ENCODE peak calls at places on chromosomes 5 and 9, in eight cellular contexts. One of them, this sample, is unnamed.

GRCh38 chr9:127967151-127967809 is 13.5 kb downstream of the EEIG1 start:
- DNase-seq in activated CD4-positive, alpha-beta T cell treated with anti-CD3 and anti-CD28 coated beads for 4 hours: no peak
- DNase-seq in SW480: no peak
- DNase-seq in activated gamma-delta T cell: no peak
- DNase-seq in kidney glomerular epithelial cell: no peak
- DNase-seq in epithelial cell of esophagus: no peak
- DNase-seq in endothelial cell: no peak
- DNase-seq in WERI-Rb-1: no peak
- DNase-seq in this sample: no peak

GRCh38 chr9:82606761-82607382 is 456.1 kb downstream of the RASEF start:
- DNase-seq in activated CD4-positive, alpha-beta T cell treated with anti-CD3 and anti-CD28 coated beads for 4 hours: no peak
- DNase-seq in SW480: peak
- DNase-seq in activated gamma-delta T cell: no peak
- DNase-seq in kidney glomerular epithelial cell: peak
- DNase-seq in epithelial cell of esophagus: peak
- DNase-seq in endothelial cell: peak
- DNase-seq in WERI-Rb-1: peak
- DNase-seq in this sample: peak

GRCh38 chr5:135587849-135588248 is 9.1 kb upstream of the CXCL14 start:
- DNase-seq in activated CD4-positive, alpha-beta T cell treated with anti-CD3 and anti-CD28 coated beads for 4 hours: no peak
- DNase-seq in SW480: no peak
- DNase-seq in activated gamma-delta T cell: no peak
- DNase-seq in kidney glomerular epithelial cell: no peak
- DNase-seq in epithelial cell of esophagus: no peak
- DNase-seq in endothelial cell: no peak
- DNase-seq in WERI-Rb-1: no peak
- DNase-seq in this sample: no peak

GRCh38 chr5:135307143-135307903 is 91.7 kb downstream of the MACROH2A1 start:
- DNase-seq in activated CD4-positive, alpha-beta T cell treated with anti-CD3 and anti-CD28 coated beads for 4 hours: no peak
- DNase-seq in SW480: no peak
- DNase-seq in activated gamma-delta T cell: no peak
- DNase-seq in kidney glomerular epithelial cell: no peak
- DNase-seq in epithelial cell of esophagus: no peak
- DNase-seq in endothelial cell: no peak
- DNase-seq in WERI-Rb-1: peak
- DNase-seq in this sample: no peak

GRCh38 chr5:66440202-66440680 is 156.0 kb upstream of the MAST4 start:
- DNase-seq in activated CD4-positive, alpha-beta T cell treated with anti-CD3 and anti-CD28 coated beads for 4 hours: no peak
- DNase-seq in SW480: no peak
- DNase-seq in activated gamma-delta T cell: no peak
- DNase-seq in kidney glomerular epithelial cell: peak
- DNase-seq in epithelial cell of esophagus: peak
- DNase-seq in endothelial cell: no peak
- DNase-seq in WERI-Rb-1: no peak
- DNase-seq in this sample: no peak

GRCh38 chr5:155316310-155316709 is 302.8 kb downstream of the KIF4B start:
- DNase-seq in activated CD4-positive, alpha-beta T cell treated with anti-CD3 and anti-CD28 coated beads for 4 hours: no peak
- DNase-seq in SW480: no peak
- DNase-seq in activated gamma-delta T cell: no peak
- DNase-seq in kidney glomerular epithelial cell: no peak
- DNase-seq in epithelial cell of esophagus: no peak
- DNase-seq in endothelial cell: no peak
- DNase-seq in WERI-Rb-1: peak
- DNase-seq in this sample: no peak

GRCh38 chr9:92657296-92658094 is 12.4 kb downstream of the IPPK start:
- DNase-seq in activated CD4-positive, alpha-beta T cell treated with anti-CD3 and anti-CD28 coated beads for 4 hours: no peak
- DNase-seq in SW480: no peak
- DNase-seq in activated gamma-delta T cell: no peak
- DNase-seq in kidney glomerular epithelial cell: no peak
- DNase-seq in epithelial cell of esophagus: no peak
- DNase-seq in endothelial cell: no peak
- DNase-seq in WERI-Rb-1: peak
- DNase-seq in this sample: no peak

GRCh38 chr9:113653746-113654604 is 190.4 kb downstream of the RGS3 start:
- DNase-seq in activated CD4-positive, alpha-beta T cell treated with anti-CD3 and anti-CD28 coated beads for 4 hours: no peak
- DNase-seq in SW480: no peak
- DNase-seq in activated gamma-delta T cell: no peak
- DNase-seq in kidney glomerular epithelial cell: no peak
- DNase-seq in epithelial cell of esophagus: no peak
- DNase-seq in endothelial cell: no peak
- DNase-seq in WERI-Rb-1: no peak
- DNase-seq in this sample: no peak

GRCh38 chr9:137269231-137269772 is 8.2 kb upstream of the TOR4A start:
- DNase-seq in activated CD4-positive, alpha-beta T cell treated with anti-CD3 and anti-CD28 coated beads for 4 hours: no peak
- DNase-seq in SW480: no peak
- DNase-seq in activated gamma-delta T cell: no peak
- DNase-seq in kidney glomerular epithelial cell: no peak
- DNase-seq in epithelial cell of esophagus: peak
- DNase-seq in endothelial cell: no peak
- DNase-seq in WERI-Rb-1: no peak
- DNase-seq in this sample: no peak

GRCh38 chr5:153480401-153480800 is 10.1 kb upstream of the GRIA1 start:
- DNase-seq in activated CD4-positive, alpha-beta T cell treated with anti-CD3 and anti-CD28 coated beads for 4 hours: no peak
- DNase-seq in SW480: no peak
- DNase-seq in activated gamma-delta T cell: no peak
- DNase-seq in kidney glomerular epithelial cell: no peak
- DNase-seq in epithelial cell of esophagus: peak
- DNase-seq in endothelial cell: no peak
- DNase-seq in WERI-Rb-1: no peak
- DNase-seq in this sample: no peak

GRCh38 chr5:139251281-139251687 is 42.3 kb upstream of the MATR3 start:
- DNase-seq in activated CD4-positive, alpha-beta T cell treated with anti-CD3 and anti-CD28 coated beads for 4 hours: peak
- DNase-seq in SW480: no peak
- DNase-seq in activated gamma-delta T cell: no peak
- DNase-seq in kidney glomerular epithelial cell: no peak
- DNase-seq in epithelial cell of esophagus: no peak
- DNase-seq in endothelial cell: no peak
- DNase-seq in WERI-Rb-1: no peak
- DNase-seq in this sample: no peak

GRCh38 chr5:169336234-169336633 is 35.3 kb upstream of the SLIT3 start:
- DNase-seq in activated CD4-positive, alpha-beta T cell treated with anti-CD3 and anti-CD28 coated beads for 4 hours: no peak
- DNase-seq in SW480: no peak
- DNase-seq in activated gamma-delta T cell: no peak
- DNase-seq in kidney glomerular epithelial cell: no peak
- DNase-seq in epithelial cell of esophagus: no peak
- DNase-seq in endothelial cell: no peak
- DNase-seq in WERI-Rb-1: no peak
- DNase-seq in this sample: no peak

GRCh38 chr5:62296998-62297397 is 9.0 kb upstream of the KIF2A start:
- DNase-seq in activated CD4-positive, alpha-beta T cell treated with anti-CD3 and anti-CD28 coated beads for 4 hours: no peak
- DNase-seq in SW480: peak
- DNase-seq in activated gamma-delta T cell: no peak
- DNase-seq in kidney glomerular epithelial cell: no peak
- DNase-seq in epithelial cell of esophagus: no peak
- DNase-seq in endothelial cell: no peak
- DNase-seq in WERI-Rb-1: no peak
- DNase-seq in this sample: no peak

GRCh38 chr9:127386981-127387380 is 10.0 kb upstream of the SLC2A8 start:
- DNase-seq in activated CD4-positive, alpha-beta T cell treated with anti-CD3 and anti-CD28 coated beads for 4 hours: no peak
- DNase-seq in SW480: no peak
- DNase-seq in activated gamma-delta T cell: no peak
- DNase-seq in kidney glomerular epithelial cell: no peak
- DNase-seq in epithelial cell of esophagus: no peak
- DNase-seq in endothelial cell: no peak
- DNase-seq in WERI-Rb-1: no peak
- DNase-seq in this sample: no peak

GRCh38 chr9:98533132-98533531 is 175.6 kb downstream of the GABBR2 start:
- DNase-seq in activated CD4-positive, alpha-beta T cell treated with anti-CD3 and anti-CD28 coated beads for 4 hours: no peak
- DNase-seq in SW480: no peak
- DNase-seq in activated gamma-delta T cell: no peak
- DNase-seq in kidney glomerular epithelial cell: no peak
- DNase-seq in epithelial cell of esophagus: no peak
- DNase-seq in endothelial cell: no peak
- DNase-seq in WERI-Rb-1: no peak
- DNase-seq in this sample: no peak

GRCh38 chr9:108047264-108047663 is 557.7 kb upstream of the KLF4 start:
- DNase-seq in activated CD4-positive, alpha-beta T cell treated with anti-CD3 and anti-CD28 coated beads for 4 hours: no peak
- DNase-seq in SW480: no peak
- DNase-seq in activated gamma-delta T cell: no peak
- DNase-seq in kidney glomerular epithelial cell: no peak
- DNase-seq in epithelial cell of esophagus: peak
- DNase-seq in endothelial cell: no peak
- DNase-seq in WERI-Rb-1: no peak
- DNase-seq in this sample: no peak

GRCh38 chr5:73312872-73313510 is 135.6 kb downstream of the FOXD1 start:
- DNase-seq in activated CD4-positive, alpha-beta T cell treated with anti-CD3 and anti-CD28 coated beads for 4 hours: no peak
- DNase-seq in SW480: no peak
- DNase-seq in activated gamma-delta T cell: no peak
- DNase-seq in kidney glomerular epithelial cell: no peak
- DNase-seq in epithelial cell of esophagus: no peak
- DNase-seq in endothelial cell: no peak
- DNase-seq in WERI-Rb-1: no peak
- DNase-seq in this sample: no peak

GRCh38 chr9:15967068-15967467 is 414.2 kb downstream of the CCDC171 start:
- DNase-seq in activated CD4-positive, alpha-beta T cell treated with anti-CD3 and anti-CD28 coated beads for 4 hours: no peak
- DNase-seq in SW480: no peak
- DNase-seq in activated gamma-delta T cell: no peak
- DNase-seq in kidney glomerular epithelial cell: no peak
- DNase-seq in epithelial cell of esophagus: no peak
- DNase-seq in endothelial cell: no peak
- DNase-seq in WERI-Rb-1: no peak
- DNase-seq in this sample: no peak

GRCh38 chr5:158084292-158084691 is 225.3 kb upstream of the CLINT1 start:
- DNase-seq in activated CD4-positive, alpha-beta T cell treated with anti-CD3 and anti-CD28 coated beads for 4 hours: no peak
- DNase-seq in SW480: no peak
- DNase-seq in activated gamma-delta T cell: no peak
- DNase-seq in kidney glomerular epithelial cell: no peak
- DNase-seq in epithelial cell of esophagus: peak
- DNase-seq in endothelial cell: no peak
- DNase-seq in WERI-Rb-1: no peak
- DNase-seq in this sample: peak

GRCh38 chr9:90523953-90524352 is 118.7 kb downstream of the DIRAS2 start:
- DNase-seq in activated CD4-positive, alpha-beta T cell treated with anti-CD3 and anti-CD28 coated beads for 4 hours: no peak
- DNase-seq in SW480: no peak
- DNase-seq in activated gamma-delta T cell: no peak
- DNase-seq in kidney glomerular epithelial cell: no peak
- DNase-seq in epithelial cell of esophagus: no peak
- DNase-seq in endothelial cell: no peak
- DNase-seq in WERI-Rb-1: peak
- DNase-seq in this sample: no peak

GRCh38 chr5:126501448-126501847 is 78.2 kb downstream of the GRAMD2B start:
- DNase-seq in activated CD4-positive, alpha-beta T cell treated with anti-CD3 and anti-CD28 coated beads for 4 hours: no peak
- DNase-seq in SW480: no peak
- DNase-seq in activated gamma-delta T cell: no peak
- DNase-seq in kidney glomerular epithelial cell: no peak
- DNase-seq in epithelial cell of esophagus: no peak
- DNase-seq in endothelial cell: no peak
- DNase-seq in WERI-Rb-1: no peak
- DNase-seq in this sample: no peak